ENCODE peak calls at places on chromosome 16, in seven cellular contexts. N, R, C, Z, O, I and E are unnamed samples.

GRCh38 chr16:4593069-4593468 is 21.6 kb downstream of the UBALD1 start:
- DNase-seq in N (no peak), R (no peak), C (no peak), Z (no peak), O (no peak), I (no peak), E (no peak)

GRCh38 chr16:58515871-58516767 is 802 bp downstream of the SETD6 start:
- DNase-seq in N (peak), R (peak), C (peak), Z (peak), O (peak), I (peak), E (peak)

GRCh38 chr16:51816929-51817328 is 665.9 kb upstream of the SALL1 start:
- DNase-seq in N (no peak), R (no peak), C (no peak), Z (no peak), O (no peak), I (no peak), E (no peak)

GRCh38 chr16:22008215-22009142 is 568 bp downstream of the MOSMO start:
- DNase-seq in N (no peak), R (no peak), C (peak), Z (peak), O (peak), I (no peak), E (no peak)

GRCh38 chr16:70592106-70592571 is 54.2 kb upstream of the IL34 start:
- DNase-seq in N (no peak), R (no peak), C (no peak), Z (no peak), O (no peak), I (no peak), E (no peak)

GRCh38 chr16:55843105-55843395 is 10.2 kb upstream of the CES1 start:
- DNase-seq in N (no peak), R (no peak), C (no peak), Z (no peak), O (no peak), I (no peak), E (no peak)

GRCh38 chr16:14434860-14435259 is 195.2 kb downstream of the PARN start:
- DNase-seq in N (no peak), R (no peak), C (no peak), Z (no peak), O (no peak), I (no peak), E (no peak)

GRCh38 chr16:54080524-54081008 is 206.0 kb downstream of the IRX3 start:
- DNase-seq in N (no peak), R (peak), C (no peak), Z (no peak), O (no peak), I (no peak), E (no peak)

GRCh38 chr16:58459344-58460218 is 40.4 kb upstream of the NDRG4 start:
- DNase-seq in N (no peak), R (peak), C (peak), Z (peak), O (no peak), I (peak), E (peak)

GRCh38 chr16:66911801-66912200 is 6.9 kb downstream of the CDH16 start:
- DNase-seq in N (no peak), R (no peak), C (no peak), Z (no peak), O (no peak), I (no peak), E (no peak)

GRCh38 chr16:50864386-50864785 is 122.5 kb downstream of the CYLD start:
- DNase-seq in N (no peak), R (no peak), C (no peak), Z (no peak), O (no peak), I (no peak), E (no peak)

GRCh38 chr16:12461201-12461600 is 342.5 kb downstream of the CPPED1 start:
- DNase-seq in N (no peak), R (no peak), C (no peak), Z (no peak), O (no peak), I (no peak), E (no peak)

GRCh38 chr16:30621765-30622164 is 11.6 kb upstream of the ZNF689 start:
- DNase-seq in N (no peak), R (no peak), C (no peak), Z (no peak), O (no peak), I (no peak), E (no peak)

GRCh38 chr16:8863594-8864424 is 5.0 kb downstream of the CARHSP1 start:
- DNase-seq in N (peak), R (peak), C (no peak), Z (no peak), O (no peak), I (peak), E (peak)

GRCh38 chr16:89241187-89242003 is 23.9 kb downstream of the ZNF778 start:
- DNase-seq in N (peak), R (peak), C (peak), Z (peak), O (peak), I (peak), E (peak)

GRCh38 chr16:20763461-20764232 is at the start of gene ACSM3:
- DNase-seq in N (peak), R (peak), C (peak), Z (peak), O (peak), I (peak), E (no peak)

GRCh38 chr16:57141822-57142631 is 43.8 kb downstream of the PSME3IP1 start:
- DNase-seq in N (no peak), R (no peak), C (no peak), Z (peak), O (peak), I (no peak), E (no peak)

GRCh38 chr16:70702624-70703023 is 16.8 kb upstream of the MTSS2 start:
- DNase-seq in N (no peak), R (no peak), C (no peak), Z (no peak), O (no peak), I (no peak), E (no peak)

GRCh38 chr16:49277766-49278566 is 3.7 kb downstream of the CBLN1 start:
- DNase-seq in N (no peak), R (no peak), C (no peak), Z (no peak), O (no peak), I (peak), E (no peak)

GRCh38 chr16:88454315-88455057 is 1.4 kb downstream of the ZFPM1 start:
- DNase-seq in N (peak), R (peak), C (peak), Z (peak), O (peak), I (no peak), E (no peak)

GRCh38 chr16:86930663-86931062 is 352.3 kb downstream of the FOXL1 start:
- DNase-seq in N (no peak), R (no peak), C (no peak), Z (no peak), O (no peak), I (no peak), E (no peak)

GRCh38 chr16:24151482-24151939 is 104.6 kb upstream of the CACNG3 start:
- DNase-seq in N (no peak), R (no peak), C (peak), Z (peak), O (no peak), I (no peak), E (no peak)

GRCh38 chr16:84603115-84603816 is 14.6 kb downstream of the COTL1 start:
- DNase-seq in N (peak), R (peak), C (no peak), Z (peak), O (no peak), I (no peak), E (no peak)

GRCh38 chr16:46649571-46649970 is 28.4 kb upstream of the SHCBP1 start:
- DNase-seq in N (no peak), R (no peak), C (no peak), Z (no peak), O (no peak), I (no peak), E (no peak)

GRCh38 chr16:1823821-1824220 is 2.8 kb downstream of the HAGH start:
- DNase-seq in N (peak), R (peak), C (no peak), Z (peak), O (peak), I (peak), E (peak)

GRCh38 chr16:53805113-53805512 is 101.2 kb downstream of the FTO start:
- DNase-seq in N (no peak), R (peak), C (no peak), Z (no peak), O (no peak), I (no peak), E (no peak)